ENCODE peak calls at places on chromosomes 4 and X, in four cellular contexts. One of them, this sample, is unnamed.

GRCh38 chr4:74311696-74312313 is 3.5 kb downstream of the EPGN start:
- DNase-seq in stimulated activated CD4-positive, alpha-beta T cell treated with anti-CD3 and anti-CD28 coated beads, Interleukin-2, amount 100 ng/mL, for 24 hours: no peak
- DNase-seq in gastrocnemius medialis: no peak
- DNase-seq in iris pigment epithelial cell: peak; percentile 67
- DNase-seq in this sample: no peak

GRCh38 chr4:8117278-8117682 is 41.3 kb downstream of the ABLIM2 start:
- DNase-seq in stimulated activated CD4-positive, alpha-beta T cell treated with anti-CD3 and anti-CD28 coated beads, Interleukin-2, amount 100 ng/mL, for 24 hours: peak; percentile 20
- DNase-seq in gastrocnemius medialis: peak; percentile 98
- DNase-seq in iris pigment epithelial cell: peak; percentile 60
- DNase-seq in this sample: peak; percentile 42

GRCh38 chrX:118373538-118373937 is 27.6 kb downstream of the WDR44 start:
- DNase-seq in stimulated activated CD4-positive, alpha-beta T cell treated with anti-CD3 and anti-CD28 coated beads, Interleukin-2, amount 100 ng/mL, for 24 hours: no peak
- DNase-seq in gastrocnemius medialis: no peak
- DNase-seq in iris pigment epithelial cell: peak; percentile 31
- DNase-seq in this sample: no peak

GRCh38 chr4:153383131-153383530 is 38.6 kb downstream of the MND1 start:
- DNase-seq in stimulated activated CD4-positive, alpha-beta T cell treated with anti-CD3 and anti-CD28 coated beads, Interleukin-2, amount 100 ng/mL, for 24 hours: no peak
- DNase-seq in gastrocnemius medialis: no peak
- DNase-seq in iris pigment epithelial cell: peak; percentile 61
- DNase-seq in this sample: no peak

GRCh38 chr4:1363540-1363939 is 16.5 kb downstream of the UVSSA start:
- DNase-seq in stimulated activated CD4-positive, alpha-beta T cell treated with anti-CD3 and anti-CD28 coated beads, Interleukin-2, amount 100 ng/mL, for 24 hours: no peak
- DNase-seq in gastrocnemius medialis: no peak
- DNase-seq in iris pigment epithelial cell: no peak
- DNase-seq in this sample: no peak

GRCh38 chrX:7574325-7574724 is 268.6 kb upstream of the VCX start:
- DNase-seq in stimulated activated CD4-positive, alpha-beta T cell treated with anti-CD3 and anti-CD28 coated beads, Interleukin-2, amount 100 ng/mL, for 24 hours: no peak
- DNase-seq in gastrocnemius medialis: no peak
- DNase-seq in iris pigment epithelial cell: peak; percentile 8
- DNase-seq in this sample: no peak

GRCh38 chrX:155957843-155958242 is 39.7 kb upstream of the IL9R start:
- DNase-seq in stimulated activated CD4-positive, alpha-beta T cell treated with anti-CD3 and anti-CD28 coated beads, Interleukin-2, amount 100 ng/mL, for 24 hours: no peak
- DNase-seq in gastrocnemius medialis: no peak
- DNase-seq in iris pigment epithelial cell: no peak
- DNase-seq in this sample: no peak

GRCh38 chr4:181525641-181526040 is 717.6 kb upstream of the TENM3 start:
- DNase-seq in stimulated activated CD4-positive, alpha-beta T cell treated with anti-CD3 and anti-CD28 coated beads, Interleukin-2, amount 100 ng/mL, for 24 hours: no peak
- DNase-seq in gastrocnemius medialis: no peak
- DNase-seq in iris pigment epithelial cell: no peak
- DNase-seq in this sample: no peak

GRCh38 chrX:29299689-29300088 is 712.4 kb downstream of the IL1RAPL1 start:
- DNase-seq in stimulated activated CD4-positive, alpha-beta T cell treated with anti-CD3 and anti-CD28 coated beads, Interleukin-2, amount 100 ng/mL, for 24 hours: no peak
- DNase-seq in gastrocnemius medialis: no peak
- DNase-seq in iris pigment epithelial cell: peak; percentile 9
- DNase-seq in this sample: no peak

GRCh38 chr4:56803473-56803872 is 18.0 kb downstream of the SPINK2 start:
- DNase-seq in stimulated activated CD4-positive, alpha-beta T cell treated with anti-CD3 and anti-CD28 coated beads, Interleukin-2, amount 100 ng/mL, for 24 hours: no peak
- DNase-seq in gastrocnemius medialis: no peak
- DNase-seq in iris pigment epithelial cell: no peak
- DNase-seq in this sample: no peak

GRCh38 chr4:80086296-80086695 is 13.3 kb upstream of the ANTXR2 start:
- DNase-seq in stimulated activated CD4-positive, alpha-beta T cell treated with anti-CD3 and anti-CD28 coated beads, Interleukin-2, amount 100 ng/mL, for 24 hours: no peak
- DNase-seq in gastrocnemius medialis: no peak
- DNase-seq in iris pigment epithelial cell: no peak
- DNase-seq in this sample: no peak

GRCh38 chrX:39678914-39679313 is 418.8 kb downstream of the BCOR start:
- DNase-seq in stimulated activated CD4-positive, alpha-beta T cell treated with anti-CD3 and anti-CD28 coated beads, Interleukin-2, amount 100 ng/mL, for 24 hours: no peak
- DNase-seq in gastrocnemius medialis: no peak
- DNase-seq in iris pigment epithelial cell: no peak
- DNase-seq in this sample: no peak

GRCh38 chr4:185573651-185574199 is 38.4 kb upstream of the PDLIM3 start:
- DNase-seq in stimulated activated CD4-positive, alpha-beta T cell treated with anti-CD3 and anti-CD28 coated beads, Interleukin-2, amount 100 ng/mL, for 24 hours: no peak
- DNase-seq in gastrocnemius medialis: peak; percentile 90
- DNase-seq in iris pigment epithelial cell: peak; percentile 93
- DNase-seq in this sample: no peak

GRCh38 chr4:76125816-76126215 is 22.4 kb downstream of the NUP54 start:
- DNase-seq in stimulated activated CD4-positive, alpha-beta T cell treated with anti-CD3 and anti-CD28 coated beads, Interleukin-2, amount 100 ng/mL, for 24 hours: no peak
- DNase-seq in gastrocnemius medialis: no peak
- DNase-seq in iris pigment epithelial cell: peak; percentile 41
- DNase-seq in this sample: no peak

This sample was measured in left ventricle myocardium inferior.